ENCODE peak calls at places on chromosomes 7 and 10, in seven cellular contexts. One of them, this sample, is unnamed.
A peak's percentile ranks its signal among the peaks of the same experiment; 100 is the strongest.

GRCh38 chr10:96587255-96588059 is 645 bp upstream of the TM9SF3 start:
- DNase-seq in HCT116: peak; percentile 48
- DNase-seq in NCI-H1105: no peak
- DNase-seq in activated CD8-positive, alpha-beta memory T cell treated with anti-CD3 and anti-CD28 coated beads, Interleukin-2, amount 50 U/mL, for 48 hours: no peak
- DNase-seq in COLO829: peak; percentile 15
- DNase-seq in iPS DF 19.7: no peak
- DNase-seq in amniotic stem cell: peak; percentile 69
- DNase-seq in this sample: peak; percentile 72

GRCh38 chr7:73999664-74000420 is 28.1 kb upstream of the ELN start:
- DNase-seq in amniotic stem cell: peak; percentile 18
- DNase-seq in activated CD8-positive, alpha-beta memory T cell treated with anti-CD3 and anti-CD28 coated beads, Interleukin-2, amount 50 U/mL, for 48 hours: no peak
- DNase-seq in HCT116: no peak
- DNase-seq in COLO829: no peak
- DNase-seq in NCI-H1105: no peak
- DNase-seq in iPS DF 19.7: no peak
- DNase-seq in this sample: no peak

GRCh38 chr10:7480742-7481381 is 70.0 kb upstream of the SFMBT2 start:
- DNase-seq in NCI-H1105: no peak
- DNase-seq in activated CD8-positive, alpha-beta memory T cell treated with anti-CD3 and anti-CD28 coated beads, Interleukin-2, amount 50 U/mL, for 48 hours: no peak
- DNase-seq in COLO829: no peak
- DNase-seq in HCT116: no peak
- DNase-seq in amniotic stem cell: no peak
- DNase-seq in iPS DF 19.7: no peak
- DNase-seq in this sample: no peak

GRCh38 chr7:148963583-148964509 is 64.5 kb downstream of the PDIA4 start:
- DNase-seq in NCI-H1105: no peak
- DNase-seq in activated CD8-positive, alpha-beta memory T cell treated with anti-CD3 and anti-CD28 coated beads, Interleukin-2, amount 50 U/mL, for 48 hours: peak; percentile 54
- DNase-seq in HCT116: no peak
- DNase-seq in COLO829: no peak
- DNase-seq in iPS DF 19.7: no peak
- DNase-seq in amniotic stem cell: no peak
- DNase-seq in this sample: peak; percentile 63

GRCh38 chr10:70537398-70538194 is 59.0 kb downstream of the PALD1 start:
- DNase-seq in amniotic stem cell: no peak
- DNase-seq in activated CD8-positive, alpha-beta memory T cell treated with anti-CD3 and anti-CD28 coated beads, Interleukin-2, amount 50 U/mL, for 48 hours: no peak
- DNase-seq in iPS DF 19.7: no peak
- DNase-seq in NCI-H1105: no peak
- DNase-seq in HCT116: no peak
- DNase-seq in COLO829: no peak
- DNase-seq in this sample: peak; percentile 21

GRCh38 chr10:79349072-79349491 is 1.8 kb downstream of the PPIF start:
- DNase-seq in NCI-H1105: no peak
- DNase-seq in iPS DF 19.7: no peak
- DNase-seq in COLO829: no peak
- DNase-seq in activated CD8-positive, alpha-beta memory T cell treated with anti-CD3 and anti-CD28 coated beads, Interleukin-2, amount 50 U/mL, for 48 hours: no peak
- DNase-seq in HCT116: no peak
- DNase-seq in amniotic stem cell: no peak
- DNase-seq in this sample: no peak

GRCh38 chr7:151632750-151633515 is 113.2 kb upstream of the RHEB start:
- DNase-seq in activated CD8-positive, alpha-beta memory T cell treated with anti-CD3 and anti-CD28 coated beads, Interleukin-2, amount 50 U/mL, for 48 hours: peak; percentile 77
- DNase-seq in iPS DF 19.7: no peak
- DNase-seq in amniotic stem cell: no peak
- DNase-seq in COLO829: no peak
- DNase-seq in NCI-H1105: no peak
- DNase-seq in HCT116: no peak
- DNase-seq in this sample: no peak

GRCh38 chr10:69867699-69868558 is 66.2 kb downstream of the COL13A1 start:
- DNase-seq in amniotic stem cell: no peak
- DNase-seq in iPS DF 19.7: peak; percentile 60
- DNase-seq in NCI-H1105: no peak
- DNase-seq in COLO829: no peak
- DNase-seq in HCT116: no peak
- DNase-seq in activated CD8-positive, alpha-beta memory T cell treated with anti-CD3 and anti-CD28 coated beads, Interleukin-2, amount 50 U/mL, for 48 hours: no peak
- DNase-seq in this sample: no peak

GRCh38 chr10:94172332-94172731 is 178.6 kb downstream of the PLCE1 start:
- DNase-seq in NCI-H1105: no peak
- DNase-seq in HCT116: no peak
- DNase-seq in iPS DF 19.7: no peak
- DNase-seq in COLO829: no peak
- DNase-seq in amniotic stem cell: no peak
- DNase-seq in activated CD8-positive, alpha-beta memory T cell treated with anti-CD3 and anti-CD28 coated beads, Interleukin-2, amount 50 U/mL, for 48 hours: no peak
- DNase-seq in this sample: no peak

GRCh38 chr10:103720964-103721335 is 134.4 kb downstream of the SH3PXD2A start:
- DNase-seq in activated CD8-positive, alpha-beta memory T cell treated with anti-CD3 and anti-CD28 coated beads, Interleukin-2, amount 50 U/mL, for 48 hours: no peak
- DNase-seq in amniotic stem cell: no peak
- DNase-seq in COLO829: no peak
- DNase-seq in iPS DF 19.7: no peak
- DNase-seq in HCT116: no peak
- DNase-seq in NCI-H1105: no peak
- DNase-seq in this sample: no peak

GRCh38 chr10:125149278-125150047 is 10.9 kb downstream of the CTBP2 start:
- DNase-seq in activated CD8-positive, alpha-beta memory T cell treated with anti-CD3 and anti-CD28 coated beads, Interleukin-2, amount 50 U/mL, for 48 hours: no peak
- DNase-seq in COLO829: no peak
- DNase-seq in amniotic stem cell: no peak
- DNase-seq in iPS DF 19.7: no peak
- DNase-seq in HCT116: peak; percentile 52
- DNase-seq in NCI-H1105: peak; percentile 35
- DNase-seq in this sample: peak; percentile 53

GRCh38 chr7:99190359-99191009 is 17.4 kb downstream of the KPNA7 start:
- DNase-seq in COLO829: no peak
- DNase-seq in HCT116: no peak
- DNase-seq in activated CD8-positive, alpha-beta memory T cell treated with anti-CD3 and anti-CD28 coated beads, Interleukin-2, amount 50 U/mL, for 48 hours: no peak
- DNase-seq in NCI-H1105: no peak
- DNase-seq in iPS DF 19.7: no peak
- DNase-seq in amniotic stem cell: no peak
- DNase-seq in this sample: no peak

GRCh38 chr10:45160266-45160665 is 155.1 kb downstream of the OR13A1 start:
- DNase-seq in HCT116: no peak
- DNase-seq in iPS DF 19.7: no peak
- DNase-seq in activated CD8-positive, alpha-beta memory T cell treated with anti-CD3 and anti-CD28 coated beads, Interleukin-2, amount 50 U/mL, for 48 hours: no peak
- DNase-seq in COLO829: no peak
- DNase-seq in NCI-H1105: no peak
- DNase-seq in amniotic stem cell: no peak
- DNase-seq in this sample: peak; percentile 7

GRCh38 chr7:81776159-81776558 is 6.3 kb upstream of the HGF start:
- DNase-seq in HCT116: no peak
- DNase-seq in iPS DF 19.7: no peak
- DNase-seq in amniotic stem cell: no peak
- DNase-seq in NCI-H1105: no peak
- DNase-seq in COLO829: no peak
- DNase-seq in activated CD8-positive, alpha-beta memory T cell treated with anti-CD3 and anti-CD28 coated beads, Interleukin-2, amount 50 U/mL, for 48 hours: no peak
- DNase-seq in this sample: no peak

GRCh38 chr10:88992945-88993537 is 2.4 kb downstream of the FAS start:
- DNase-seq in HCT116: no peak
- DNase-seq in COLO829: no peak
- DNase-seq in activated CD8-positive, alpha-beta memory T cell treated with anti-CD3 and anti-CD28 coated beads, Interleukin-2, amount 50 U/mL, for 48 hours: no peak
- DNase-seq in amniotic stem cell: no peak
- DNase-seq in iPS DF 19.7: no peak
- DNase-seq in NCI-H1105: no peak
- DNase-seq in this sample: no peak

GRCh38 chr7:26295015-26295414 is 3.4 kb downstream of the SNX10 start:
- DNase-seq in activated CD8-positive, alpha-beta memory T cell treated with anti-CD3 and anti-CD28 coated beads, Interleukin-2, amount 50 U/mL, for 48 hours: no peak
- DNase-seq in NCI-H1105: no peak
- DNase-seq in amniotic stem cell: no peak
- DNase-seq in COLO829: no peak
- DNase-seq in iPS DF 19.7: no peak
- DNase-seq in HCT116: no peak
- DNase-seq in this sample: no peak

GRCh38 chr7:127654404-127655392 is 2.7 kb downstream of the SND1 start:
- DNase-seq in NCI-H1105: no peak
- DNase-seq in HCT116: no peak
- DNase-seq in COLO829: no peak
- DNase-seq in amniotic stem cell: no peak
- DNase-seq in iPS DF 19.7: no peak
- DNase-seq in activated CD8-positive, alpha-beta memory T cell treated with anti-CD3 and anti-CD28 coated beads, Interleukin-2, amount 50 U/mL, for 48 hours: no peak
- DNase-seq in this sample: no peak

GRCh38 chr10:131131726-131132561 is 179.6 kb downstream of the TCERG1L start:
- DNase-seq in amniotic stem cell: no peak
- DNase-seq in COLO829: no peak
- DNase-seq in iPS DF 19.7: no peak
- DNase-seq in activated CD8-positive, alpha-beta memory T cell treated with anti-CD3 and anti-CD28 coated beads, Interleukin-2, amount 50 U/mL, for 48 hours: no peak
- DNase-seq in HCT116: no peak
- DNase-seq in NCI-H1105: no peak
- DNase-seq in this sample: no peak

GRCh38 chr10:77603529-77603927 is 34.1 kb downstream of the KCNMA1 start:
- DNase-seq in iPS DF 19.7: no peak
- DNase-seq in NCI-H1105: no peak
- DNase-seq in amniotic stem cell: no peak
- DNase-seq in HCT116: no peak
- DNase-seq in activated CD8-positive, alpha-beta memory T cell treated with anti-CD3 and anti-CD28 coated beads, Interleukin-2, amount 50 U/mL, for 48 hours: no peak
- DNase-seq in COLO829: no peak
- DNase-seq in this sample: peak; percentile 30

GRCh38 chr7:106177738-106178592 is 65.9 kb upstream of the SYPL1 start:
- DNase-seq in activated CD8-positive, alpha-beta memory T cell treated with anti-CD3 and anti-CD28 coated beads, Interleukin-2, amount 50 U/mL, for 48 hours: no peak
- DNase-seq in COLO829: no peak
- DNase-seq in iPS DF 19.7: no peak
- DNase-seq in HCT116: no peak
- DNase-seq in amniotic stem cell: no peak
- DNase-seq in NCI-H1105: no peak
- DNase-seq in this sample: no peak

GRCh38 chr10:6072215-6072941 is 10.2 kb upstream of the IL2RA start:
- DNase-seq in HCT116: no peak
- DNase-seq in NCI-H1105: no peak
- DNase-seq in activated CD8-positive, alpha-beta memory T cell treated with anti-CD3 and anti-CD28 coated beads, Interleukin-2, amount 50 U/mL, for 48 hours: peak; percentile 59
- DNase-seq in iPS DF 19.7: no peak
- DNase-seq in COLO829: no peak
- DNase-seq in amniotic stem cell: no peak
- DNase-seq in this sample: no peak

GRCh38 chr10:9253121-9253520 is 1198.6 kb downstream of the GATA3 start:
- DNase-seq in activated CD8-positive, alpha-beta memory T cell treated with anti-CD3 and anti-CD28 coated beads, Interleukin-2, amount 50 U/mL, for 48 hours: no peak
- DNase-seq in HCT116: no peak
- DNase-seq in NCI-H1105: no peak
- DNase-seq in iPS DF 19.7: no peak
- DNase-seq in COLO829: no peak
- DNase-seq in amniotic stem cell: no peak
- DNase-seq in this sample: no peak

GRCh38 chr10:66827353-66827752 is 98.5 kb upstream of the LRRTM3 start:
- DNase-seq in iPS DF 19.7: no peak
- DNase-seq in COLO829: no peak
- DNase-seq in HCT116: peak; percentile 33
- DNase-seq in amniotic stem cell: peak; percentile 64
- DNase-seq in NCI-H1105: no peak
- DNase-seq in activated CD8-positive, alpha-beta memory T cell treated with anti-CD3 and anti-CD28 coated beads, Interleukin-2, amount 50 U/mL, for 48 hours: no peak
- DNase-seq in this sample: no peak

GRCh38 chr7:41010418-41010817 is 692.5 kb downstream of the INHBA start:
- DNase-seq in NCI-H1105: no peak
- DNase-seq in iPS DF 19.7: no peak
- DNase-seq in amniotic stem cell: no peak
- DNase-seq in activated CD8-positive, alpha-beta memory T cell treated with anti-CD3 and anti-CD28 coated beads, Interleukin-2, amount 50 U/mL, for 48 hours: no peak
- DNase-seq in COLO829: no peak
- DNase-seq in HCT116: no peak
- DNase-seq in this sample: no peak

GRCh38 chr7:115357213-115357999 is 435.5 kb downstream of the MDFIC start:
- DNase-seq in COLO829: no peak
- DNase-seq in iPS DF 19.7: no peak
- DNase-seq in NCI-H1105: peak; percentile 61
- DNase-seq in activated CD8-positive, alpha-beta memory T cell treated with anti-CD3 and anti-CD28 coated beads, Interleukin-2, amount 50 U/mL, for 48 hours: no peak
- DNase-seq in HCT116: no peak
- DNase-seq in amniotic stem cell: no peak
- DNase-seq in this sample: no peak

GRCh38 chr7:7426686-7427085 is 109.0 kb downstream of the COL28A1 start:
- DNase-seq in HCT116: no peak
- DNase-seq in activated CD8-positive, alpha-beta memory T cell treated with anti-CD3 and anti-CD28 coated beads, Interleukin-2, amount 50 U/mL, for 48 hours: no peak
- DNase-seq in amniotic stem cell: no peak
- DNase-seq in NCI-H1105: no peak
- DNase-seq in iPS DF 19.7: no peak
- DNase-seq in COLO829: no peak
- DNase-seq in this sample: no peak

GRCh38 chr7:148624735-148625134 is 34.2 kb downstream of the C7orf33 start:
- DNase-seq in COLO829: no peak
- DNase-seq in amniotic stem cell: no peak
- DNase-seq in NCI-H1105: no peak
- DNase-seq in HCT116: no peak
- DNase-seq in activated CD8-positive, alpha-beta memory T cell treated with anti-CD3 and anti-CD28 coated beads, Interleukin-2, amount 50 U/mL, for 48 hours: no peak
- DNase-seq in iPS DF 19.7: no peak
- DNase-seq in this sample: no peak

GRCh38 chr7:18177129-18177814 is 149.6 kb upstream of the PRPS1L1 start:
- DNase-seq in activated CD8-positive, alpha-beta memory T cell treated with anti-CD3 and anti-CD28 coated beads, Interleukin-2, amount 50 U/mL, for 48 hours: no peak
- DNase-seq in iPS DF 19.7: no peak
- DNase-seq in COLO829: no peak
- DNase-seq in amniotic stem cell: no peak
- DNase-seq in NCI-H1105: no peak
- DNase-seq in HCT116: no peak
- DNase-seq in this sample: peak; percentile 52

GRCh38 chr10:13272164-13272571 is 27.7 kb downstream of the PHYH start:
- DNase-seq in COLO829: no peak
- DNase-seq in amniotic stem cell: no peak
- DNase-seq in iPS DF 19.7: no peak
- DNase-seq in NCI-H1105: peak; percentile 34
- DNase-seq in HCT116: no peak
- DNase-seq in activated CD8-positive, alpha-beta memory T cell treated with anti-CD3 and anti-CD28 coated beads, Interleukin-2, amount 50 U/mL, for 48 hours: no peak
- DNase-seq in this sample: no peak

GRCh38 chr7:83413425-83413824 is 235.5 kb downstream of the SEMA3E start:
- DNase-seq in activated CD8-positive, alpha-beta memory T cell treated with anti-CD3 and anti-CD28 coated beads, Interleukin-2, amount 50 U/mL, for 48 hours: no peak
- DNase-seq in amniotic stem cell: no peak
- DNase-seq in iPS DF 19.7: no peak
- DNase-seq in HCT116: no peak
- DNase-seq in NCI-H1105: no peak
- DNase-seq in COLO829: no peak
- DNase-seq in this sample: peak; percentile 37

This sample was measured in A549.